ENCODE peak calls at places on chromosomes 13 and 19, in eight cellular contexts. One of them, this sample, is unnamed.
A peak's percentile ranks its signal among the peaks of the same experiment; 100 is the strongest.

GRCh38 chr19:7516281-7516862 is 469 bp downstream of the ZNF358 start:
- DNase-seq in HFFc6: no peak
- DNase-seq in uterus: no peak
- DNase-seq in psoas muscle: no peak
- DNase-seq in lung: no peak
- DNase-seq in fibroblast of mammary gland: no peak
- DNase-seq in tibial artery: no peak
- DNase-seq in mucosa of descending colon: peak; percentile 55
- DNase-seq in this sample: no peak

GRCh38 chr19:44759083-44759804 is 10.7 kb downstream of the BCL3 start:
- DNase-seq in HFFc6: no peak
- DNase-seq in uterus: no peak
- DNase-seq in mucosa of descending colon: peak; percentile 39
- DNase-seq in lung: no peak
- DNase-seq in tibial artery: no peak
- DNase-seq in fibroblast of mammary gland: no peak
- DNase-seq in psoas muscle: no peak
- DNase-seq in this sample: no peak

GRCh38 chr19:42360787-42361544 is 29.1 kb downstream of the CNFN start:
- DNase-seq in psoas muscle: no peak
- DNase-seq in tibial artery: no peak
- DNase-seq in HFFc6: no peak
- DNase-seq in fibroblast of mammary gland: no peak
- DNase-seq in mucosa of descending colon: no peak
- DNase-seq in uterus: no peak
- DNase-seq in lung: no peak
- DNase-seq in this sample: no peak

GRCh38 chr19:47228937-47229673 is 1.9 kb downstream of the BBC3 start:
- DNase-seq in mucosa of descending colon: no peak
- DNase-seq in HFFc6: peak; percentile 36
- DNase-seq in psoas muscle: no peak
- DNase-seq in lung: no peak
- DNase-seq in fibroblast of mammary gland: peak; percentile 41
- DNase-seq in uterus: no peak
- DNase-seq in tibial artery: peak; percentile 45
- DNase-seq in this sample: no peak

GRCh38 chr13:88857256-88857655 is 1186.1 kb downstream of the SLITRK5 start:
- DNase-seq in mucosa of descending colon: no peak
- DNase-seq in HFFc6: no peak
- DNase-seq in psoas muscle: no peak
- DNase-seq in uterus: no peak
- DNase-seq in tibial artery: no peak
- DNase-seq in lung: no peak
- DNase-seq in fibroblast of mammary gland: no peak
- DNase-seq in this sample: no peak

GRCh38 chr13:53201454-53202225 is 173.0 kb downstream of the OLFM4 start:
- DNase-seq in fibroblast of mammary gland: no peak
- DNase-seq in psoas muscle: peak; percentile 43
- DNase-seq in uterus: no peak
- DNase-seq in lung: no peak
- DNase-seq in mucosa of descending colon: peak; percentile 53
- DNase-seq in HFFc6: no peak
- DNase-seq in tibial artery: no peak
- DNase-seq in this sample: no peak

GRCh38 chr13:41694902-41695301 is 237.6 kb downstream of the RGCC start:
- DNase-seq in uterus: peak; percentile 62
- DNase-seq in fibroblast of mammary gland: peak; percentile 98
- DNase-seq in lung: peak; percentile 29
- DNase-seq in HFFc6: peak; percentile 92
- DNase-seq in tibial artery: peak; percentile 81
- DNase-seq in mucosa of descending colon: no peak
- DNase-seq in psoas muscle: peak; percentile 62
- DNase-seq in this sample: peak; percentile 81

GRCh38 chr13:19606152-19606551 is 27.3 kb upstream of the MPHOSPH8 start:
- DNase-seq in lung: no peak
- DNase-seq in uterus: no peak
- DNase-seq in HFFc6: peak; percentile 46
- DNase-seq in mucosa of descending colon: no peak
- DNase-seq in tibial artery: no peak
- DNase-seq in psoas muscle: no peak
- DNase-seq in fibroblast of mammary gland: peak; percentile 51
- DNase-seq in this sample: no peak

GRCh38 chr19:10112037-10112751 is 701 bp downstream of the P2RY11 start:
- DNase-seq in fibroblast of mammary gland: no peak
- DNase-seq in psoas muscle: peak; percentile 55
- DNase-seq in mucosa of descending colon: peak; percentile 57
- DNase-seq in uterus: no peak
- DNase-seq in lung: no peak
- DNase-seq in tibial artery: no peak
- DNase-seq in HFFc6: no peak
- DNase-seq in this sample: peak; percentile 73

GRCh38 chr13:21745307-21745706 is 74.4 kb downstream of the FGF9 start:
- DNase-seq in uterus: no peak
- DNase-seq in mucosa of descending colon: no peak
- DNase-seq in HFFc6: no peak
- DNase-seq in lung: no peak
- DNase-seq in tibial artery: no peak
- DNase-seq in psoas muscle: no peak
- DNase-seq in fibroblast of mammary gland: no peak
- DNase-seq in this sample: no peak

GRCh38 chr13:48829536-48829935 is 146.2 kb upstream of the FNDC3A start:
- DNase-seq in mucosa of descending colon: no peak
- DNase-seq in lung: no peak
- DNase-seq in tibial artery: no peak
- DNase-seq in uterus: no peak
- DNase-seq in fibroblast of mammary gland: no peak
- DNase-seq in psoas muscle: no peak
- DNase-seq in HFFc6: no peak
- DNase-seq in this sample: no peak

GRCh38 chr19:56245062-56245740 is 27.3 kb upstream of the EDDM13 start:
- DNase-seq in mucosa of descending colon: no peak
- DNase-seq in uterus: no peak
- DNase-seq in tibial artery: no peak
- DNase-seq in lung: no peak
- DNase-seq in fibroblast of mammary gland: peak; percentile 70
- DNase-seq in psoas muscle: no peak
- DNase-seq in HFFc6: peak; percentile 21
- DNase-seq in this sample: no peak

GRCh38 chr19:4388171-4389063 is 11.9 kb downstream of the SH3GL1 start:
- DNase-seq in mucosa of descending colon: no peak
- DNase-seq in lung: no peak
- DNase-seq in HFFc6: no peak
- DNase-seq in psoas muscle: peak; percentile 77
- DNase-seq in uterus: no peak
- DNase-seq in tibial artery: no peak
- DNase-seq in fibroblast of mammary gland: no peak
- DNase-seq in this sample: no peak

GRCh38 chr19:47109541-47110375 is 3.8 kb downstream of the ZC3H4 start:
- DNase-seq in psoas muscle: no peak
- DNase-seq in uterus: no peak
- DNase-seq in HFFc6: peak; percentile 44
- DNase-seq in mucosa of descending colon: no peak
- DNase-seq in tibial artery: no peak
- DNase-seq in lung: no peak
- DNase-seq in fibroblast of mammary gland: peak; percentile 69
- DNase-seq in this sample: no peak

DNA sequence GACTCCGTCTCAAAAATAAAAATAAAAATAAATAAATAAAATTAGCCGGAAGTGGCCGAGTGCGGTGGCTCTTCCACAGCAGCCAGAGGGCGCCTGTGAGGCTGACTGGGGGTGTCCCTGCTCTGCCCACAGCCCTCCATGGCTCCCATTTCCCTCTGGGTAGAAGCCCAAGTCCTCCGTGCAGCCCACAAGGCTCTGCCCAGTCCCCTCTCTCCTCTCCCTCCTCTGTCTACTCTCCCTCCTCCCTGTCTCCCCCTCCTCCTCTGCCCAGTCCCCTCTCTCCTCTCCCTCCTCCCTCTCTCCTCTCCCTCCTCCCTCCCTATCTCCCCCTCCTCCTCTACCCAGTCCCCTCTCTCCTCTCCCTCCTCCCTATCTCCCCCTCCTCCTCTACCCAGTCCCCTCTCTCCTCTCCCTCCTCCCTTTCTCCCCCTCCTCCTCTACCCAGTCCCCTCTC is 20.4 kb downstream of the MISP start:
- DNase-seq in uterus: no peak
- DNase-seq in psoas muscle: peak; percentile 72
- DNase-seq in lung: no peak
- DNase-seq in fibroblast of mammary gland: peak; percentile 55
- DNase-seq in HFFc6: peak; percentile 56
- DNase-seq in tibial artery: no peak
- DNase-seq in mucosa of descending colon: no peak
- DNase-seq in this sample: no peak
- TF ChIP-seq CTCF in uterus: no peak
- TF ChIP-seq CTCF in psoas muscle: peak; percentile 53
- TF ChIP-seq CTCF in lung: no peak
- TF ChIP-seq CTCF in fibroblast of mammary gland: peak; percentile 63
- TF ChIP-seq CTCF in HFFc6: peak; percentile 78
- TF ChIP-seq CTCF in tibial artery: no peak
- TF ChIP-seq CTCF in mucosa of descending colon: peak; percentile 18
- TF ChIP-seq CTCF in this sample: peak; percentile 68

DNA sequence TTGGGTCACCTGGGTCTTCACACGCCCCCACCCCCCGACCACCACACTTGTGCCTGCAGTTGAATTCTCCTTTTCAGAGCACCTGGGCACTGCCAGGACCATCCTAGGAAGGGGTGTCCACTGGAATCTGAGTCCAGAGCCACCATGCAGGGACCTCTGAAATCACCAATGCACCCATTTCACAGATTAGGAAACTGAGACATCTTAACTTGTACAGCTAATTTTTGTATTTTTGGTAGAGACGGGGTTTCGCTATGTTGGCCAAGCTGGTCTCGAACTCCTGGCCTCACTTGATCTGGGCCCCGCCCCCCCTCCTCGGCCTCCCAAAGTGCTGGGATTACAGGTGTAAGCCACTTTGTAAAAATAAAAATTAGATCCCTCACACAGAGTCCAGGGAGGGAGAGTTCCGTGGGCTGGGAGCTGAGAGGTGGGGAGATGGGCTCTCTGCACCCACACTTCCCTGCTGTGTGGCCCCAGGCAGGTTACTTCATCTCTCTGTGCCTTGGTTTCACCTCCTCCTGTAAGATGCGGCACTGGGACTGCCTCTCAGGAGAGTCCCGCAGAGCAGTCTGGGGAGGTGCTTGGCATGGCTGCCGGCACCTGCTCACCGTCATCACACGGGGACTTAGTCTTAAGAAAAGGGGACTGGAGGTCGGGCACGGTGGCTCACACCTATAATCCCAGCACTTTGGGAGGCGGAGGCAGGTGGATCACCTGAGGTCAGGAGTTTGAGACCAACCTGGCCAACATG is 45.9 kb upstream of the C19orf12 start:
- DNase-seq in lung: no peak
- DNase-seq in tibial artery: no peak
- DNase-seq in psoas muscle: no peak
- DNase-seq in mucosa of descending colon: no peak
- DNase-seq in HFFc6: no peak
- DNase-seq in uterus: no peak
- DNase-seq in fibroblast of mammary gland: no peak
- DNase-seq in this sample: no peak
- TF ChIP-seq CTCF in lung: no peak
- TF ChIP-seq CTCF in tibial artery: no peak
- TF ChIP-seq CTCF in psoas muscle: no peak
- TF ChIP-seq CTCF in mucosa of descending colon: no peak
- TF ChIP-seq CTCF in HFFc6: no peak
- TF ChIP-seq CTCF in uterus: no peak
- TF ChIP-seq CTCF in fibroblast of mammary gland: no peak
- TF ChIP-seq CTCF in this sample: no peak

GRCh38 chr19:39415111-39416046 is 2.9 kb downstream of the PLEKHG2 start:
- DNase-seq in uterus: peak; percentile 41
- DNase-seq in tibial artery: no peak
- DNase-seq in fibroblast of mammary gland: no peak
- DNase-seq in psoas muscle: no peak
- DNase-seq in mucosa of descending colon: no peak
- DNase-seq in lung: no peak
- DNase-seq in HFFc6: no peak
- DNase-seq in this sample: no peak
- TF ChIP-seq CTCF in uterus: no peak
- TF ChIP-seq CTCF in tibial artery: no peak
- TF ChIP-seq CTCF in fibroblast of mammary gland: no peak
- TF ChIP-seq CTCF in psoas muscle: no peak
- TF ChIP-seq CTCF in mucosa of descending colon: no peak
- TF ChIP-seq CTCF in lung: no peak
- TF ChIP-seq CTCF in HFFc6: peak; percentile 40
- TF ChIP-seq CTCF in this sample: no peak

GRCh38 chr19:17081672-17082630 is 6.4 kb downstream of the MYO9B start:
- DNase-seq in tibial artery: peak; percentile 82
- DNase-seq in psoas muscle: no peak
- DNase-seq in uterus: no peak
- DNase-seq in mucosa of descending colon: no peak
- DNase-seq in fibroblast of mammary gland: no peak
- DNase-seq in lung: no peak
- DNase-seq in HFFc6: no peak
- DNase-seq in this sample: no peak

GRCh38 chr19:17078038-17078919 is 2.7 kb downstream of the MYO9B start:
- DNase-seq in HFFc6: no peak
- DNase-seq in tibial artery: no peak
- DNase-seq in uterus: no peak
- DNase-seq in psoas muscle: no peak
- DNase-seq in mucosa of descending colon: no peak
- DNase-seq in fibroblast of mammary gland: no peak
- DNase-seq in lung: no peak
- DNase-seq in this sample: no peak

GRCh38 chr19:17079710-17080440 is 4.3 kb downstream of the MYO9B start:
- DNase-seq in psoas muscle: peak; percentile 86
- DNase-seq in fibroblast of mammary gland: peak; percentile 99
- DNase-seq in lung: peak; percentile 60
- DNase-seq in mucosa of descending colon: peak; percentile 73
- DNase-seq in uterus: peak; percentile 83
- DNase-seq in HFFc6: peak; percentile 99
- DNase-seq in tibial artery: peak; percentile 90
- DNase-seq in this sample: peak; percentile 64

GRCh38 chr19:17078920-17079709 is 3.5 kb downstream of the MYO9B start:
- DNase-seq in fibroblast of mammary gland: peak; percentile 16
- DNase-seq in mucosa of descending colon: no peak
- DNase-seq in uterus: no peak
- DNase-seq in lung: no peak
- DNase-seq in psoas muscle: no peak
- DNase-seq in HFFc6: no peak
- DNase-seq in tibial artery: no peak
- DNase-seq in this sample: no peak

DNA sequence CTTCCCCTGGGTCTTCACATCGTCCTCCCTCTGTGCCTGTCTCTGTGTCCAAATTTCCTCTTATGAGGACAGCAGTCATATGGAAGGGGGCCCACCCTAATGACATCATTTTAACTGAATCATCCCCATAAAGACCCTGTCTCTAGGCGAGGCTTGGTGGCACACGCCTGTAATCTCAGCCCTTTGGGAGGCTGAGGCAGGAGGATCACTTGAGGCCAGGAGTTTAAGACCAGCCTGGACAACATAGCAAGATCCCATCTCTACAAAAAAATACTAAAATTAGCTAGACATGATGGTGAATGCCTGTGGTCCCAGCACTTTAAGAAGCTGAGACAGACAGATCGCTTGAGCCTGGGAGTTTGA is 4.8 kb downstream of the MYO9B start:
- DNase-seq in fibroblast of mammary gland: no peak
- DNase-seq in lung: no peak
- DNase-seq in uterus: no peak
- DNase-seq in tibial artery: no peak
- DNase-seq in HFFc6: no peak
- DNase-seq in psoas muscle: no peak
- DNase-seq in mucosa of descending colon: no peak
- DNase-seq in this sample: no peak
- TF ChIP-seq CTCF in fibroblast of mammary gland: no peak
- TF ChIP-seq CTCF in lung: no peak
- TF ChIP-seq CTCF in uterus: no peak
- TF ChIP-seq CTCF in tibial artery: no peak
- TF ChIP-seq CTCF in HFFc6: peak; percentile 43
- TF ChIP-seq CTCF in psoas muscle: no peak
- TF ChIP-seq CTCF in mucosa of descending colon: no peak
- TF ChIP-seq CTCF in this sample: no peak

This sample was measured in CD14-positive monocyte.